ENCODE peak calls at places on chromosomes 6 and 20, in nine cellular contexts. R, W, M, K, N, P, U, B and L are unnamed samples.

GRCh38 chr6:84272298-84272697 is 44.9 kb upstream of the CEP162 start:
- DNase-seq in R (no peak), W (no peak), M (no peak), K (no peak), N (no peak), P (no peak), U (no peak), B (no peak), L (no peak)

GRCh38 chr20:33277471-33278441 is 5.3 kb upstream of the BPIFB1 start:
- DNase-seq in R (no peak), W (no peak), M (peak), K (no peak), N (no peak), P (no peak), U (no peak), B (no peak), L (no peak)

GRCh38 chr20:38033330-38034107 is at the start of the genes RPRD1B and TTI1:
- DNase-seq in R (peak), W (peak), M (peak), K (peak), N (peak), P (peak), U (peak), B (peak), L (peak)

GRCh38 chr6:21080221-21080620 is 513.3 kb upstream of the SOX4 start:
- DNase-seq in R (no peak), W (no peak), M (no peak), K (no peak), N (no peak), P (no peak), U (no peak), B (no peak), L (no peak)

GRCh38 chr6:111122458-111123286 is 35.4 kb downstream of the SLC16A10 start:
- DNase-seq in R (no peak), W (no peak), M (peak), K (no peak), N (no peak), P (no peak), U (no peak), B (no peak), L (no peak)

GRCh38 chr6:149234051-149234962 is 83.2 kb upstream of the TAB2 start:
- DNase-seq in R (no peak), W (peak), M (no peak), K (no peak), N (no peak), P (peak), U (peak), B (no peak), L (peak)

GRCh38 chr6:20198156-20198555 is 14.1 kb downstream of the MBOAT1 start:
- DNase-seq in R (no peak), W (no peak), M (no peak), K (no peak), N (no peak), P (no peak), U (no peak), B (no peak), L (no peak)

GRCh38 chr20:5796369-5797040 is 46.3 kb downstream of the SHLD1 start:
- DNase-seq in R (no peak), W (no peak), M (no peak), K (no peak), N (no peak), P (no peak), U (no peak), B (no peak), L (no peak)

GRCh38 chr20:63664861-63665594 is 6.9 kb downstream of the RTEL1 start:
- DNase-seq in R (no peak), W (no peak), M (peak), K (peak), N (no peak), P (no peak), U (peak), B (no peak), L (no peak)

GRCh38 chr6:41439524-41440418 is 104.4 kb downstream of the NCR2 start:
- DNase-seq in R (no peak), W (no peak), M (no peak), K (no peak), N (no peak), P (no peak), U (no peak), B (no peak), L (no peak)

GRCh38 chr20:49693435-49694171 is 20.1 kb downstream of the B4GALT5 start:
- DNase-seq in R (no peak), W (peak), M (no peak), K (no peak), N (no peak), P (no peak), U (no peak), B (no peak), L (peak)

GRCh38 chr20:14757728-14758127 is 420.3 kb upstream of the FLRT3 start:
- DNase-seq in R (no peak), W (no peak), M (peak), K (no peak), N (no peak), P (no peak), U (no peak), B (no peak), L (no peak)

GRCh38 chr6:35071347-35071994 is 69.7 kb downstream of the TCP11 start:
- DNase-seq in R (no peak), W (peak), M (no peak), K (no peak), N (peak), P (no peak), U (no peak), B (no peak), L (no peak)

GRCh38 chr20:47875302-47876025 is 90.2 kb upstream of the SULF2 start:
- DNase-seq in R (no peak), W (no peak), M (no peak), K (peak), N (no peak), P (no peak), U (no peak), B (no peak), L (no peak)

GRCh38 chr6:122730775-122731386 is 48.6 kb upstream of the FABP7 start:
- DNase-seq in R (no peak), W (peak), M (peak), K (peak), N (no peak), P (peak), U (peak), B (no peak), L (peak)

GRCh38 chr20:49397525-49397924 is 84.9 kb downstream of the KCNB1 start:
- DNase-seq in R (no peak), W (peak), M (no peak), K (no peak), N (no peak), P (peak), U (peak), B (no peak), L (peak)

GRCh38 chr6:154619183-154619582 is 108.7 kb upstream of the CNKSR3 start:
- DNase-seq in R (no peak), W (no peak), M (no peak), K (no peak), N (no peak), P (no peak), U (no peak), B (no peak), L (no peak)

GRCh38 chr20:50788045-50788867 is 6.6 kb upstream of the BCAS4 start:
- DNase-seq in R (no peak), W (peak), M (no peak), K (no peak), N (peak), P (peak), U (peak), B (no peak), L (peak)
- TF ChIP-seq CTCF in R (peak), W (peak), M (peak), K (no peak), N (no peak), P (peak), U (peak), B (peak), L (peak)

GRCh38 chr6:159966981-159967380 is 1.9 kb upstream of the IGF2R start:
- DNase-seq in R (no peak), W (peak), M (no peak), K (no peak), N (no peak), P (no peak), U (no peak), B (no peak), L (peak)

GRCh38 chr6:159969921-159970320 is 1.0 kb downstream of the IGF2R start:
- DNase-seq in R (peak), W (peak), M (peak), K (peak), N (no peak), P (peak), U (peak), B (no peak), L (peak)

GRCh38 chr6:159970659-159971063 is 1.8 kb downstream of the IGF2R start:
- DNase-seq in R (peak), W (no peak), M (no peak), K (no peak), N (no peak), P (no peak), U (no peak), B (no peak), L (no peak)

GRCh38 chr6:159969204-159969912 is 476 bp downstream of the IGF2R start:
- DNase-seq in R (no peak), W (peak), M (peak), K (peak), N (peak), P (peak), U (no peak), B (peak), L (peak)

GRCh38 chr6:159968295-159969203 is at the start of gene IGF2R:
- DNase-seq in R (peak), W (peak), M (peak), K (peak), N (peak), P (peak), U (peak), B (peak), L (peak)
- TF ChIP-seq CTCF in R (peak), W (no peak), M (no peak), K (no peak), N (no peak), P (peak), U (peak), B (no peak), L (peak)

GRCh38 chr6:50889912-50890311 is 71.2 kb downstream of the TFAP2B start:
- DNase-seq in R (no peak), W (no peak), M (peak), K (no peak), N (no peak), P (no peak), U (no peak), B (no peak), L (no peak)
- TF ChIP-seq CTCF in R (no peak), W (no peak), M (no peak), K (no peak), N (no peak), P (no peak), U (no peak), B (no peak), L (no peak)

GRCh38 chr6:131062245-131063027 is 609 bp downstream of the EPB41L2 start:
- DNase-seq in R (no peak), W (no peak), M (peak), K (peak), N (no peak), P (peak), U (no peak), B (peak), L (peak)

GRCh38 chr6:131061771-131062160 is 1.3 kb downstream of the EPB41L2 start:
- DNase-seq in R (no peak), W (no peak), M (no peak), K (no peak), N (no peak), P (peak), U (no peak), B (no peak), L (no peak)

GRCh38 chr6:131061041-131061770 is 1.8 kb downstream of the EPB41L2 start:
- DNase-seq in R (no peak), W (no peak), M (peak), K (no peak), N (no peak), P (peak), U (no peak), B (no peak), L (no peak)

GRCh38 chr6:131063764-131064272 is 773 bp upstream of the EPB41L2 start:
- DNase-seq in R (no peak), W (no peak), M (peak), K (no peak), N (no peak), P (no peak), U (no peak), B (no peak), L (no peak)

GRCh38 chr6:131063028-131063763 is at the start of gene EPB41L2:
- DNase-seq in R (peak), W (peak), M (peak), K (peak), N (peak), P (peak), U (peak), B (peak), L (peak)
- TF ChIP-seq CTCF in R (peak), W (no peak), M (peak), K (no peak), N (peak), P (peak), U (no peak), B (peak), L (no peak)

GRCh38 chr20:58850693-58851174 is at the start of gene GNAS-AS1:
- DNase-seq in R (peak), W (peak), M (peak), K (peak), N (peak), P (peak), U (peak), B (peak), L (peak)
- TF ChIP-seq CTCF in R (peak), W (no peak), M (no peak), K (no peak), N (no peak), P (no peak), U (no peak), B (no peak), L (no peak)

GRCh38 chr6:37171970-37172812 is 2.2 kb downstream of the PIM1 start:
- DNase-seq in R (peak), W (peak), M (peak), K (peak), N (peak), P (peak), U (peak), B (peak), L (peak)

GRCh38 chr6:37169458-37170272 is at the start of gene PIM1:
- DNase-seq in R (peak), W (peak), M (peak), K (peak), N (peak), P (peak), U (peak), B (peak), L (peak)

GRCh38 chr6:37171141-37171969 is 1.4 kb downstream of the PIM1 start:
- DNase-seq in R (no peak), W (peak), M (peak), K (peak), N (peak), P (peak), U (peak), B (peak), L (peak)

GRCh38 chr6:37168809-37169457 is 1.0 kb upstream of the PIM1 start:
- DNase-seq in R (no peak), W (no peak), M (no peak), K (no peak), N (no peak), P (peak), U (peak), B (no peak), L (no peak)

GRCh38 chr6:37170273-37171140 is 555 bp downstream of the PIM1 start:
- DNase-seq in R (peak), W (peak), M (peak), K (peak), N (no peak), P (peak), U (peak), B (peak), L (peak)
- TF ChIP-seq CTCF in R (peak), W (no peak), M (peak), K (peak), N (no peak), P (peak), U (peak), B (peak), L (peak)

DNA sequence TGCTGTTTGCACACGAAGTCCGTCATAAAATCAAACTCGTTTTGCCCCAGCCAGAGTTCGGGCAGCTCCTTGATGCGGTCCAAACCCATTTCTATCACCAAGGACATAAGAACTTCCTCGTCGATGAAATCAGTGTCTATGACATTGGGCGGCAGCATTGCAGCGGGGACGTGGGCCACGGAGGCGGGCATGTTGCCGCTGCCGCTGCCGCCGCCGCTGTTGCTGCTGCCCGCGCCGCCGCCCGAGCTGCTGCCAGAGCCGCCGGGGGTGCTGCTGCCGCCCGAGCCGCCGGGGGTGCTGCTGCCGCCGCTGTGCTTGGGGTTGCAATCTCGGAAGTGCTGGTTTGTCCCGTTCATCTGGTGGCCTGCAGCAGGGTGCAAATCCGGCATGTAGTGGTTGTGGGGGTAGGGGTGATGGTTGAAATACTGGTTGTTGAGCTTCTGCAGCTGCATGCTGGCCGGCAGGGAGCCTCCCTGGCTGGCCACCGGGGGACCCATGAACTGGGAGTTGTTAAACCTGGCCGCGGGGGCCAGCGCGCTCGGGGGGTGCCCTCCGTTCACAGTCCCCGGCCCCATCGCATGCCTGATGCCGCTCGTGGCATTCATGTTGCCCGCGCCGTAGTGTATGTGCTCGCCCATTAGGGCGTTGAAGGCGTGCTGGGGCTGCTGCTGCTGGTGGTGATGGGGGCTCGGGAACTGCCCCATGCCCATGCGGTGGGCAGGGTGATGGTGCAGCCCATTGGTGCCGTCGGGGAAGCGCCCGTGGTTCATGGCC is 1.1 kb downstream of the CITED2 start:
- DNase-seq in R (peak), W (peak), M (peak), K (peak), N (peak), P (peak), U (no peak), B (peak), L (peak)
- TF ChIP-seq CTCF in R (peak), W (peak), M (peak), K (no peak), N (no peak), P (peak), U (peak), B (no peak), L (peak)

DNA sequence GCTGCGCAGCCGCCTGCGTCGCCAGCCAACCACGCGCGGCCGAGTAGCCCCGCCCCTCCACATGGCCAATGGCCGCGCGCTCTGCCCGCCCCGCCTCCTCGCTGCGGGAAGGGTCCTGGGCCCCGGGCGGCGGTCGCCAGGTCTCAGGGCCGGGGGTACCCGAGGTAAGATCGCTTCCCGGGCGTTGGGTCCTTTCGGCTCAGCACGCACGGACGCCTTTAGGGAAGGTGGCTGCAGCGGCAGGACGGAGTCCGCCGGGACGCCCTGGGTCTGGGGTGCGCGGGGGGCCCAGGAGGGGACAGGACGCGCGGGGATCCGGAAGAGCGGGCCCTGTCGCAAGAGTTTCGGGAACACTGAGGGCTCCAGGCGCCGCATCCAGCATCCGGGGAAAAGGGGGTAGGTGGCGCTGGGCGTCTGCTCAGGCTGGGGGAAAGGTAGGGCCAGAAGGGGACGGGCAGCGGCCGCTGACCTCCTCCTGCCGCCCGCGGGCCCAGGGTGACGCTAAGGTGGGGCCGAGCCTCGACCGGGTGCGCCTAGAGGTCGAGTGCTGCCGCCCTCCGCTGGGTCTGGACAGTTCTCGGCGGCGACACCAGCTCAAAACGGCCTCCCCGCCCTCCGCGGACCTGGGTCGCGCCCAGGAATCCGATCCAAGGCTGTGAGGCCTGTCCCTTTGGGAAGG is at the start of gene MAVS:
- DNase-seq in R (peak), W (peak), M (peak), K (peak), N (peak), P (peak), U (peak), B (peak), L (peak)
- TF ChIP-seq CTCF in R (no peak), W (no peak), M (peak), K (no peak), N (no peak), P (no peak), U (no peak), B (no peak), L (no peak)

DNA sequence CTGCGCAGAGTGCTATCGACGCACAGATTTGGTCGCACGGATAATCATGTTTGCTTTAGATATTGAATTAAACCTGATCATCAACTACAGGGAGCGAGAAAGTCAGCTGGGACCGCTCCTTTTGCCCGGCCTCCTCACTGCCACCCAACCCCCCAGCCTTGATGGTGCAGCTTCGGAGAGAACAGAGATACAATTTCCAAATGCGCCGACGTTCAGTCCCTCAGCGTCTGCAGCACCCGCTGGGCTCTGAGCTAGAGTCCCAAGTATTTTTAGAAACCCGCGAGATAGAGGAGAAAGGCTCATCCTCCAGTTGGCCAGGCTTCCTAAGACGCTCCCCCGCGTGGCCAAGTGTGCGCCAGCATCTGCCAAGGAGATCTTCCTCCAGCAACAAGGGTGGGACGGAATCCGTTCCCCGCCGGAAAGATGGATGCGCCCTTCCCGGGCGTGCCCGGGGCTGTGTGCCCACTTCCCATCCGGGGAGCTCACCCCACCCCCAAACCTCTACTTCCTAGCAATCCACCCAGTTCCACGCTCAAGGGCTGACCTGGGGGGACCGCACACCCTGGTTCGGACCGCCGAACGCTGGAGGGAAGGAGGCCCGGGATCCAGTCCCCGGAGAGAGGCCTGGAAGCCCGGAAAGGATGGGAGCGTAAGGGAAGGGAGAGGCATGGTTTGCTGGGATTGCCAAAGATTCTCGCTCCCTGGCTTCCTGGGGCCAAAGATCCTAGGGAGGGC is 4.1 kb downstream of the NKX2-2 start:
- DNase-seq in R (peak), W (no peak), M (peak), K (no peak), N (no peak), P (peak), U (peak), B (no peak), L (no peak)
- TF ChIP-seq CTCF in R (peak), W (no peak), M (peak), K (no peak), N (no peak), P (peak), U (peak), B (peak), L (no peak)

DNA sequence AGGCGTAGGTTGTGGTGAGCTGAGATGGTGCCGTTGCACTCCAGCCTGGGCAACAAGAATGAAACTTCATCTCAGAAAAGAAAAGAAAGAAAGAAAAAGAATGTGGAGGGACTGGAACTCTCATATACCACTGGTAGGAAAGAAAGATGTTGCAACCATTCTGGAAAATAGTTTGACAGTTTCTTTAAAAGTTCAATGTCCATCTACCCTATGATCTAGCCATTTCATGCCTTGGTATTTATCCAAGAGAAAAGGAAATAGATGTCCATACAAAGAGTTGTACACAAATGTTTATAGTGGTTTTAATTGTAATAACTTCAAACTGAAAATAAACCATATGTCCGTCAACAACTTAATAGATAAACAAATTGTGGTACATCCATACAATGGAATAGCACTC is 190.1 kb upstream of the ZNF217 start:
- DNase-seq in R (no peak), W (no peak), M (no peak), K (no peak), N (no peak), P (no peak), U (no peak), B (no peak), L (no peak)
- TF ChIP-seq CTCF in R (no peak), W (no peak), M (no peak), K (no peak), N (no peak), P (no peak), U (no peak), B (no peak), L (no peak)